ENCODE peak calls at places on chromosomes 5 and 9, in eight cellular contexts. U, W, D, E, X, Q, S and T are unnamed samples.

GRCh38 chr9:121976751-121977150 is 116.4 kb downstream of the TTLL11 start:
- DNase-seq in U (no peak), W (peak; percentile 65), D (no peak), E (no peak), X (peak; percentile 93), Q (peak; percentile 83), S (no peak), T (no peak)

GRCh38 chr5:16934123-16934522 is 2.0 kb downstream of the MYO10 start:
- DNase-seq in U (peak; percentile 80), W (peak; percentile 82), D (peak; percentile 65), E (peak; percentile 30), X (peak; percentile 80), Q (no peak), S (peak; percentile 63), T (peak; percentile 81)

GRCh38 chr5:128228506-128228905 is 144.9 kb downstream of the SLC12A2 start:
- DNase-seq in U (peak; percentile 49), W (peak; percentile 57), D (no peak), E (peak; percentile 57), X (peak; percentile 58), Q (peak; percentile 91), S (no peak), T (no peak)

GRCh38 chr9:13213337-13213736 is 66.2 kb downstream of the MPDZ start:
- DNase-seq in U (peak; percentile 5), W (peak; percentile 53), D (peak; percentile 4), E (no peak), X (peak; percentile 47), Q (peak; percentile 10), S (no peak), T (no peak)

GRCh38 chr5:56279979-56280378 is 46.8 kb upstream of the ANKRD55 start:
- DNase-seq in U (peak; percentile 69), W (peak; percentile 74), D (no peak), E (peak; percentile 48), X (peak; percentile 82), Q (peak; percentile 80), S (no peak), T (no peak)

GRCh38 chr5:16345454-16345853 is 120.1 kb downstream of the ZNF622 start:
- DNase-seq in U (peak; percentile 25), W (no peak), D (peak; percentile 45), E (no peak), X (no peak), Q (no peak), S (no peak), T (no peak)

GRCh38 chr5:169921370-169921769 is 58.9 kb downstream of the INSYN2B start:
- DNase-seq in U (no peak), W (no peak), D (no peak), E (no peak), X (no peak), Q (no peak), S (no peak), T (no peak)

GRCh38 chr5:15004506-15004905 is 132.9 kb upstream of the ANKH start:
- DNase-seq in U (no peak), W (peak; percentile 33), D (no peak), E (no peak), X (no peak), Q (peak; percentile 51), S (no peak), T (no peak)

GRCh38 chr5:123087173-123088030 is 1.6 kb upstream of the PRDM6 start:
- DNase-seq in U (no peak), W (no peak), D (no peak), E (no peak), X (no peak), Q (no peak), S (no peak), T (no peak)

GRCh38 chr5:116401546-116401945 is 173.1 kb downstream of the SEMA6A start:
- DNase-seq in U (no peak), W (no peak), D (no peak), E (no peak), X (no peak), Q (no peak), S (no peak), T (no peak)
- TF ChIP-seq CTCF in U (no peak), W (no peak), D (no peak), E (no peak), X (no peak), Q (no peak), S (no peak), T (no peak)

DNA sequence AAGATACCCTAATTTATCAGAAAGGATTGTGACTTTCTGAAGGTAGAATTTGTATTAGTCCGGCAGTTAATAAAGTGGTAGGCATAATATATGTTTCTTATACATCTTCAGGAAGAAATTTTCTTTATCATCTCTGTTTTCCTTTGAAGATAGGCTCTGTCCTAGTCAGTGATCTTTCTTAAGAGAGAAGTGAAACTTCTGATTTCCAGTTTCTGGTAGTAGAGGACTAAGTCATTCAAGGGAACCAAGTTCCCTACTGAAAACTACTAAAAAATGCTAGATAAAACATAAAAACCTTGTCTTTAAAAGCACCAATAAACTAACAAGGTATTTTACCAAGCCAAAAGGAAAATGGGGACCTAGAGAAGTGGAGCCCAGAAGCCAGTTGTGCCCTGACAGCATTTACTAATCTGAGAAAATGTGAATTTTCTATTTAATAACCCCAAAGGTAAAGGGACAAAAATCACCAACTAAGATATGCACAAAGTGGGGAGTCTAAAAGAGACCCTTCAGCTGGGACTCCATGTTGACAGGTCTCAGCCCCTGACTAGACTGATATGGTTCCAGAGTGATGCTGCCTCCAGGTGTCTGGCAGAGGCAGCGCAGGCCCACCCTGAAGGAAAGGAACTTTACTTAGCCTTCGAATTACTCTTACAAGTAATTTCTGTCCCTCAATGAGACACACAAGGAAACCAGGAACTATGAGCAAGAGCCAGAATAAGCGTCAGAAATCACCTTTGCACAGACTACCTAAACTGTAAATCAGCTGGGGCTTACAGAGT is 72.7 kb downstream of the FAM78A start:
- DNase-seq in U (no peak), W (no peak), D (peak; percentile 75), E (no peak), X (no peak), Q (no peak), S (no peak), T (no peak)
- TF ChIP-seq CTCF in U (no peak), W (peak; percentile 52), D (no peak), E (no peak), X (peak; percentile 25), Q (peak; percentile 30), S (peak; percentile 18), T (peak; percentile 46)

DNA sequence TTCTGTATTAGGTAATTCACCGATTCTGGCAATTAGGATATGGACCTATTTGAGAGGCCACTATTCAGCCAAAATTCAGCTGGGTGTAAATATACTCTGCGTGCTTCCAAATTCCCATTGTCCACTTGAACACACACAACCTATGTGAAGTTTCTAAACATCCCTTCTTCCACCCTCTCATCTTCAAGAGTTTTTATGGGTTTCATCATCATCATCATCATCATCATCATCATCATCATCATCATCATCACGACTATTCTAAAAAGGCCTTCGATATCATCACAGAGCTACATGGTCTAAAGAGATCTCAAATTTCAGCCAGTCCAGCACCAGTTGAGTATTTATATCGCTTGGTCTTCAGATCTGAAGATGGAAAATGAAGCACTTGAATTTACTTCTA is 49.3 kb upstream of the HMHB1 start:
- DNase-seq in U (no peak), W (no peak), D (no peak), E (no peak), X (no peak), Q (no peak), S (no peak), T (no peak)
- TF ChIP-seq CTCF in U (no peak), W (no peak), D (no peak), E (no peak), X (no peak), Q (no peak), S (no peak), T (no peak)

DNA sequence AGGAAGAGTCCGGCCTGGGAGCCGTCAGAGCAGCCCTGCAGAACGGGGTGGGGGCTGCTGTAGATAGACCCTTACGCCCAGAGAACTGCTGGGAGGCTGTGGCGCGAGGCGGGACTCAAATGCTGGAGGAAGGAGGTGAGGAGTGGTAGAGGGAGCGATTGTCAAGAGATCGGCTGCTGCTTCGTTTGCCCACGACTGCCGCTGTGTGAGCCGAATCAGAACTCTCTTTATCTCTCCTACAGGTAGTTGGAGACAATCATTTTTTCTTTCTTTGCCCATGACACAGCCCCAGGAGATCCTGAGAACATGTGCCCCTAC is 446 bp downstream of the ZNF79 start:
- DNase-seq in U (no peak), W (no peak), D (no peak), E (no peak), X (no peak), Q (no peak), S (no peak), T (no peak)
- TF ChIP-seq CTCF in U (no peak), W (no peak), D (no peak), E (no peak), X (peak; percentile 5), Q (no peak), S (no peak), T (no peak)

DNA sequence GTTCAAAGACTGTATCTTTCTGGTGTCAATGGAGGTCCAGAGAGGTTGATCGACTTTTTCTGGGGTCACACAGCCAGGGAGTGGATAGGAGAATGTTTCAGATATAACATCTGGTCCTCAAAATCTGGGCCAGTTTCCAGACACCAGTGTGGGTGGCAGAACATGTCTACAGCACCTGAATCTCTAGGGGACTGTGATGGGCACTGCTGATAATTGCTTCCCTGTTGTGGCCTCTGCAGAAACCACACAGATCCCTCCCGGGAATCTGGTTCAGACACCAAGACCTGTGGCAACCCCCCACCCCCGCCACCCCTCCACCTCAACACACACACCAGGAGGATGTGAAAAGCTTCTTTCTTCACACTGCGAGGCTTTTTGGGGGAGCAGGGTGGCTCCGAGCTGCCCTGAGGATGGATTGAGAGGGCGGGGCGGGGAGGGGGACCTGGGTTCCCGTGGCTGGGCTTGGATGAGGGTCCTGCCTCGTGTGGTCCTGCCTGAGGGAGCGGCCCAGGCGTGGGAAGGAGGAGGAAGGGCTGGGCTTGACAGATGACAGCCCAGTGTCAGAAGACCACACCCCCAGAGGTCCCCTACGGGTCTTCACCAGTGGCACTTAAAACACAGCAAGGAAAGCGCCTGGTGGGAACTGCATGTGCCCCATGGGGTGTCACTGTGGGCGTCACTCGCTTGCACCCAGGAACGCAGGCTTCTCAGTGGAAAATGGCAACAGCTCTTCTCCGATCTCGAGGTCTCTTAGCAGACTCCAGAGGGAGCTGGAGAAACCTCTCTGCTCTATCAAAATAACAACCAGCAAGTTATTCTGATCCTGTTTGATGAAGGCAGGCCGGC is 55.2 kb downstream of the TRIP13 start:
- DNase-seq in U (no peak), W (no peak), D (no peak), E (peak; percentile 5), X (no peak), Q (no peak), S (no peak), T (no peak)
- TF ChIP-seq CTCF in U (no peak), W (no peak), D (no peak), E (no peak), X (peak; percentile 5), Q (no peak), S (no peak), T (no peak)